ENCODE peak calls at places on chromosomes 6 and 20, in five cellular contexts. One of them, this sample, is unnamed. For H3K9me3 and H3K4me1, the result is how much of the 10 kb centered on the place peaks cover.

GRCh38 chr6:54053893-54054391 is 57.3 kb upstream of the MLIP start:
- DNase-seq in heart left ventricle: peak
- DNase-seq in left lung: peak
- DNase-seq in spleen: no peak
- DNase-seq in CD8-positive, alpha-beta T cell: no peak
- DNase-seq in this sample: no peak

GRCh38 chr20:10217517-10218410 is 866 bp upstream of the SNAP25 start:
- DNase-seq in heart left ventricle: no peak
- DNase-seq in left lung: peak
- DNase-seq in spleen: no peak
- DNase-seq in CD8-positive, alpha-beta T cell: no peak
- DNase-seq in this sample: peak

GRCh38 chr6:1771324-1771723 is 161.6 kb downstream of the FOXC1 start:
- DNase-seq in heart left ventricle: no peak
- DNase-seq in left lung: no peak
- DNase-seq in spleen: no peak
- DNase-seq in CD8-positive, alpha-beta T cell: peak
- DNase-seq in this sample: no peak

GRCh38 chr20:33609504-33609903 is 52.6 kb upstream of the C20orf144 start:
- DNase-seq in heart left ventricle: no peak
- DNase-seq in left lung: no peak
- DNase-seq in spleen: no peak
- DNase-seq in CD8-positive, alpha-beta T cell: no peak
- DNase-seq in this sample: no peak

GRCh38 chr6:169689247-169689646 is 12.6 kb downstream of the WDR27 start:
- DNase-seq in heart left ventricle: no peak
- DNase-seq in left lung: no peak
- DNase-seq in spleen: no peak
- DNase-seq in CD8-positive, alpha-beta T cell: no peak
- DNase-seq in this sample: no peak

GRCh38 chr6:17865798-17866725 is 121.4 kb downstream of the KIF13A start:
- DNase-seq in heart left ventricle: peak
- DNase-seq in left lung: peak
- DNase-seq in spleen: no peak
- DNase-seq in CD8-positive, alpha-beta T cell: no peak
- DNase-seq in this sample: peak

GRCh38 chr20:34062651-34063482 is 49.2 kb downstream of the EIF2S2 start:
- DNase-seq in heart left ventricle: no peak
- DNase-seq in left lung: no peak
- DNase-seq in spleen: no peak
- DNase-seq in CD8-positive, alpha-beta T cell: no peak
- DNase-seq in this sample: no peak

GRCh38 chr20:60117040-60117439 is 158.8 kb downstream of the CDH26 start:
- DNase-seq in heart left ventricle: no peak
- DNase-seq in left lung: no peak
- DNase-seq in spleen: no peak
- DNase-seq in CD8-positive, alpha-beta T cell: no peak
- DNase-seq in this sample: no peak

GRCh38 chr6:84260926-84261325 is 33.5 kb upstream of the CEP162 start:
- DNase-seq in heart left ventricle: no peak
- DNase-seq in left lung: no peak
- DNase-seq in spleen: no peak
- DNase-seq in CD8-positive, alpha-beta T cell: no peak
- DNase-seq in this sample: no peak

GRCh38 chr6:138600726-138601125 is 101.4 kb upstream of the NHSL1 start:
- DNase-seq in heart left ventricle: no peak
- DNase-seq in left lung: no peak
- DNase-seq in spleen: no peak
- DNase-seq in CD8-positive, alpha-beta T cell: no peak
- DNase-seq in this sample: no peak

GRCh38 chr20:42003380-42003779 is 385.2 kb upstream of the CHD6 start:
- DNase-seq in heart left ventricle: no peak
- DNase-seq in left lung: no peak
- DNase-seq in spleen: no peak
- DNase-seq in CD8-positive, alpha-beta T cell: no peak
- DNase-seq in this sample: no peak

GRCh38 chr6:108661430-108661829 is 100.7 kb downstream of the FOXO3 start:
- DNase-seq in heart left ventricle: no peak
- DNase-seq in left lung: no peak
- DNase-seq in spleen: no peak
- DNase-seq in CD8-positive, alpha-beta T cell: no peak
- DNase-seq in this sample: no peak

GRCh38 chr20:41553142-41553879 is 64.9 kb downstream of the CHD6 start:
- DNase-seq in heart left ventricle: no peak
- DNase-seq in left lung: no peak
- DNase-seq in spleen: no peak
- DNase-seq in CD8-positive, alpha-beta T cell: no peak
- DNase-seq in this sample: no peak

GRCh38 chr6:112232845-112233256 is 21.5 kb downstream of the LAMA4 start:
- DNase-seq in heart left ventricle: peak
- DNase-seq in left lung: no peak
- DNase-seq in spleen: no peak
- DNase-seq in CD8-positive, alpha-beta T cell: no peak
- DNase-seq in this sample: no peak

GRCh38 chr6:161169690-161170089 is 104.2 kb downstream of the AGPAT4 start:
- DNase-seq in heart left ventricle: peak
- DNase-seq in left lung: no peak
- DNase-seq in spleen: no peak
- DNase-seq in CD8-positive, alpha-beta T cell: no peak
- DNase-seq in this sample: no peak

GRCh38 chr20:37888641-37889040 is 14.3 kb upstream of the VSTM2L start:
- DNase-seq in heart left ventricle: no peak
- DNase-seq in left lung: no peak
- DNase-seq in spleen: no peak
- DNase-seq in CD8-positive, alpha-beta T cell: no peak
- DNase-seq in this sample: no peak

GRCh38 chr6:143517447-143517773 is 5.9 kb upstream of the FUCA2 start:
- DNase-seq in heart left ventricle: no peak
- DNase-seq in left lung: no peak
- DNase-seq in spleen: no peak
- DNase-seq in CD8-positive, alpha-beta T cell: no peak
- DNase-seq in this sample: no peak

GRCh38 chr6:143514996-143515760 is 3.7 kb upstream of the FUCA2 start:
- DNase-seq in heart left ventricle: peak
- DNase-seq in left lung: peak
- DNase-seq in spleen: no peak
- DNase-seq in CD8-positive, alpha-beta T cell: no peak
- DNase-seq in this sample: peak

GRCh38 chr6:143513410-143513809 is 1.9 kb upstream of the FUCA2 start:
- DNase-seq in heart left ventricle: no peak
- DNase-seq in left lung: peak
- DNase-seq in spleen: peak
- DNase-seq in CD8-positive, alpha-beta T cell: peak
- DNase-seq in this sample: no peak

GRCh38 chr6:143515766-143516355 is 4.3 kb upstream of the FUCA2 start:
- DNase-seq in heart left ventricle: peak
- DNase-seq in left lung: no peak
- DNase-seq in spleen: no peak
- DNase-seq in CD8-positive, alpha-beta T cell: no peak
- DNase-seq in this sample: no peak

DNA sequence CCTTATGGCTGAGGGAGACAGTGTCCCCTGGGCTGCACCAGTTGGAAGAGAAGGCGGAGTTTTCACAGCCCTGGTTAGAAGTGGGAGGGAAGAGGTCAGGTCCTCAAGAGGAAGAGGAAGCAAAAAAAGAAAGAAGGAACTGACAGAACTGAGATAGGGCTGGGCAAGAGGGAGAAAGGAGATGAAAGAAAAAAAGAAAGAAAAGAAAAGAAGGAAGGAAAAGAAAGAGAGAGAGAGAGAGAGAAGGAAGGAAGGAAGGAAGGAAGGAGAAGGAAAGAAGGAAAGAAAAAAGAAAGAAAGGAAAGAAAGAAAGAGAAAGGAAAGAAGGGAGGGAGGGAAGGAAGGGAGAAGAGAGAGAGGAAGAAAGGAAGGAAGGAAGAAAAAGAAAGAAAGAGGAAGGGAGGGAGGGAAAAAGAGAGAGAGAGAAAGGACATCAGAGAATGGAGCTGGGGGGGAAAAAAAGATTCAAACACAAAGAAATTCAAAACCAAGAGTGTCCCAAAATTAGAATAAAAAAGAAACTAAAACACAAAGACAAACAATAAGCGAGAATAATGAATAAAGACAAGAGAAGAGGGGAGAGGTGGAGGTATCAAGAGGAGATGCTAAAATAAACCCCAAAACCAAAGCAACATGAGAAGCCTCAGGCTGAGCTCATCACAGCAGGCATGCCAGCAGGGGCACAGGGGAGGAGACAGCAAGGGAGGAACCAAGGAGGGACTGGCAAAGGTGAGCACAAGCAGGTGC is 5.4 kb upstream of the FUCA2 start:
- DNase-seq in heart left ventricle: no peak
- DNase-seq in left lung: no peak
- DNase-seq in spleen: no peak
- DNase-seq in CD8-positive, alpha-beta T cell: no peak
- DNase-seq in this sample: no peak
- H3K9me3 ChIP-seq in heart left ventricle: under half
- H3K9me3 ChIP-seq in left lung: under half
- H3K9me3 ChIP-seq in spleen: under half
- H3K9me3 ChIP-seq in CD8-positive, alpha-beta T cell: under half
- H3K9me3 ChIP-seq in this sample: under half

GRCh38 chr20:13819885-13820645 is 35.2 kb downstream of the NDUFAF5 start:
- DNase-seq in heart left ventricle: peak
- DNase-seq in left lung: no peak
- DNase-seq in spleen: no peak
- DNase-seq in CD8-positive, alpha-beta T cell: no peak
- DNase-seq in this sample: peak
- H3K27ac ChIP-seq in heart left ventricle: no peak
- H3K27ac ChIP-seq in left lung: no peak
- H3K27ac ChIP-seq in spleen: no peak
- H3K27ac ChIP-seq in CD8-positive, alpha-beta T cell: no peak
- H3K27ac ChIP-seq in this sample: no peak

GRCh38 chr20:36847710-36848040 is 28.3 kb upstream of the TLDC2 start:
- DNase-seq in heart left ventricle: no peak
- DNase-seq in left lung: no peak
- DNase-seq in spleen: no peak
- DNase-seq in CD8-positive, alpha-beta T cell: no peak
- DNase-seq in this sample: no peak
- H3K4me1 ChIP-seq in heart left ventricle: under half
- H3K4me1 ChIP-seq in left lung: half or more
- H3K4me1 ChIP-seq in spleen: under half
- H3K4me1 ChIP-seq in CD8-positive, alpha-beta T cell: under half
- H3K4me1 ChIP-seq in this sample: under half

GRCh38 chr20:12294684-12295083 is 377.0 kb downstream of the BTBD3 start:
- DNase-seq in heart left ventricle: no peak
- DNase-seq in left lung: no peak
- DNase-seq in spleen: no peak
- DNase-seq in CD8-positive, alpha-beta T cell: no peak
- DNase-seq in this sample: no peak
- H3K9me3 ChIP-seq in heart left ventricle: under half
- H3K9me3 ChIP-seq in left lung: under half
- H3K9me3 ChIP-seq in spleen: under half
- H3K9me3 ChIP-seq in CD8-positive, alpha-beta T cell: under half
- H3K9me3 ChIP-seq in this sample: under half

DNA sequence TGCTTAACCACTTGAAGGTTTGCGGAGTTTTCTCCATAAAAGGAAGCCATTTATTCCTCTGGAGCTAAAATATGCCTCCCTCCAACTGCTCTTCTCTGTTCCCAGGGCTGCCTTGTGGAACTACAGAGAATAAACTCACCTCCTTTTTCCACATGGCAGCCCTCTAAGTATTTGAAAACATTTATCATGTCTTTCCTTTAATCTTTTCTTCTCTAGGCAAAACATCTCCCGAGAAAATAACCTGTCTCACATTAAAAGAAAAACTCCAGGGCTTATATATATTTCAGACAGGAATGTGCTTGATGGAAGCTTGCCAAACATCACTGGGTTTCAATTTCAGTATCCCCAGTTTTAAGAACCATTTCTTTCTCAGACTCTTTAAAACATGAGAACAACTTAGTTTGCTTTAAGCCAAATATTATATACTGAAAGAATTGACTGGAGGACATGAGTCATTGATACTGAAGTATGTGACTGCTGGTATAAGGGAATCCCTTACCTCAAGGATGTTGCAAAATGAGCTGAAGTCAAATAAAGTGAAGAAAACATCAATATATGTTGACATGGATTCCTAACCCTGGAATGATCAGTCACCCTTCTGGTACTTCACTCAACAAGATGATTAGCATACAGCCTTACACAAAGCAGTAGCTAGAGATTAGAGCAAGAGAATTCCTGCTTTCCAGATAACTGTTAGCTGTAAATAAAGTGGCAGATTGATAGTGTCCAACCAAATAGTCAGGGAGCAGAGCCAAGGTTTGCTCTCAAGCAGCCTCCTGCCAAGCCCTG is 74.0 kb downstream of the ZBTB2 start:
- DNase-seq in heart left ventricle: no peak
- DNase-seq in left lung: no peak
- DNase-seq in spleen: no peak
- DNase-seq in CD8-positive, alpha-beta T cell: no peak
- DNase-seq in this sample: no peak
- H3K27ac ChIP-seq in heart left ventricle: no peak
- H3K27ac ChIP-seq in left lung: no peak
- H3K27ac ChIP-seq in spleen: peak
- H3K27ac ChIP-seq in CD8-positive, alpha-beta T cell: no peak
- H3K27ac ChIP-seq in this sample: no peak

GRCh38 chr6:44335631-44336030 is 6.8 kb upstream of the SPATS1 start:
- DNase-seq in heart left ventricle: no peak
- DNase-seq in left lung: no peak
- DNase-seq in spleen: no peak
- DNase-seq in CD8-positive, alpha-beta T cell: no peak
- DNase-seq in this sample: no peak

GRCh38 chr6:44329858-44330257 is 12.6 kb upstream of the SPATS1 start:
- DNase-seq in heart left ventricle: no peak
- DNase-seq in left lung: no peak
- DNase-seq in spleen: no peak
- DNase-seq in CD8-positive, alpha-beta T cell: no peak
- DNase-seq in this sample: no peak

GRCh38 chr6:44332585-44332984 is 9.9 kb upstream of the SPATS1 start:
- DNase-seq in heart left ventricle: no peak
- DNase-seq in left lung: no peak
- DNase-seq in spleen: no peak
- DNase-seq in CD8-positive, alpha-beta T cell: no peak
- DNase-seq in this sample: no peak

GRCh38 chr6:44333942-44334341 is 8.5 kb upstream of the SPATS1 start:
- DNase-seq in heart left ventricle: no peak
- DNase-seq in left lung: no peak
- DNase-seq in spleen: no peak
- DNase-seq in CD8-positive, alpha-beta T cell: no peak
- DNase-seq in this sample: no peak

DNA sequence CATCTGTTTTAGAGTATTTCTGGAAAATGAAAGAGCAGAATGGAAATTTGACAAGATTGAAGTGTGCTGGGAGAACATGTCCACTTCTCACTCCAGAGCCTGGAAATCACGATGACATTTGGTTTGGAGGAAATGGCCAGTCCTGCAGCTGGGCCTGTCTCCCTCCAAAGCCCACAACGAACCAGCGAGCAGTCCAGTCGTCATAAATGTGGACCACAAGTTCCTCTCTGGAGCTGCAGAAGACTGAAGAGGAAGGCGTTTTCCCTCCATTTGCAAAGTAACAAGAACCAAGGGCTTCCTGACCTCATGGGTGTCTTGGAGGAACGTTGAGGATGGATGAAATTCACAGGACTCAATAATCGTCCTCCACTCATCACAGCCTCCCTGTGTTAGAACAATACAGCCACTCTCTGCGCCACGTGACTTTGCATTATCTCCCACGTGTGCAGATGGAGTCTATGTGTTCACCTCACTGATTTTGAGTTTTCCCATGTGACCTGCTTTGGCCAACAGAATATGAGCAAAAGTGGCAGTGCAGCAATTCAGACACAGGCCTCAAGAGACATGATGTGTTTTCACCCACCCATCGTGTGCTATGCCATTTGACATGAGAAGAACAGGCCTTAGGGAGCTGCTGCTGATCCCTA is 9.1 kb upstream of the SPATS1 start:
- DNase-seq in heart left ventricle: no peak
- DNase-seq in left lung: no peak
- DNase-seq in spleen: no peak
- DNase-seq in CD8-positive, alpha-beta T cell: no peak
- DNase-seq in this sample: no peak
- H3K4me1 ChIP-seq in heart left ventricle: under half
- H3K4me1 ChIP-seq in left lung: under half
- H3K4me1 ChIP-seq in spleen: under half
- H3K4me1 ChIP-seq in CD8-positive, alpha-beta T cell: under half
- H3K4me1 ChIP-seq in this sample: under half